ENCODE peak calls at places on chromosomes 12 and 14, in five cellular contexts. N is IMR-90, V is tibial nerve, C is tibial artery, I is endothelial cell of umbilical vein. F is an unnamed sample. For H3K27me3, the result is how much of the 10 kb centered on the place peaks cover.

GRCh38 chr14:55505846-55506245 is 65.4 kb upstream of the TBPL2 start:
- DNase-seq in I (no peak), V (no peak), N (no peak), C (no peak), F (no peak)

GRCh38 chr14:99545574-99545973 is 58.4 kb downstream of the CCDC85C start:
- DNase-seq in V (no peak), C (no peak), N (no peak), I (no peak), F (no peak)

GRCh38 chr12:112170376-112170775 is 45.0 kb downstream of the TRAFD1 start:
- DNase-seq in C (no peak), V (peak), N (no peak), I (no peak), F (no peak)

GRCh38 chr14:33254342-33254741 is 315.7 kb downstream of the NPAS3 start:
- DNase-seq in V (no peak), C (no peak), I (no peak), N (no peak), F (no peak)

GRCh38 chr14:23469906-23470403 is 452 bp downstream of the NGDN start:
- DNase-seq in N (no peak), V (no peak), I (no peak), C (no peak), F (no peak)

GRCh38 chr12:61490732-61491498 is 769.3 kb upstream of the USP15 start:
- DNase-seq in N (no peak), V (no peak), C (no peak), I (no peak), F (peak)

GRCh38 chr14:68358978-68359861 is 433.6 kb downstream of the ZFP36L1 start:
- DNase-seq in V (no peak), N (no peak), I (no peak), C (no peak), F (no peak)

GRCh38 chr14:94752575-94752974 is 17.3 kb downstream of the GSC start:
- DNase-seq in V (no peak), C (no peak), N (no peak), I (no peak), F (no peak)

GRCh38 chr12:132614029-132614428 is 3.6 kb upstream of the LRCOL1 start:
- DNase-seq in V (no peak), I (no peak), N (no peak), C (no peak), F (no peak)

GRCh38 chr12:50806176-50806575 is 36.5 kb upstream of the TMPRSS12 start:
- DNase-seq in C (no peak), N (peak), I (no peak), V (no peak), F (no peak)

GRCh38 chr12:44812062-44812461 is 64.1 kb downstream of the NELL2 start:
- DNase-seq in C (no peak), V (no peak), I (no peak), N (no peak), F (no peak)

GRCh38 chr12:65415826-65416225 is 137.3 kb downstream of the MSRB3 start:
- DNase-seq in V (no peak), N (peak), I (no peak), C (no peak), F (peak)

GRCh38 chr12:123506843-123507236 is 26.7 kb downstream of the RILPL1 start:
- DNase-seq in V (no peak), C (no peak), I (no peak), N (no peak), F (no peak)

GRCh38 chr12:125633686-125634085 is 568.5 kb downstream of the AACS start:
- DNase-seq in V (no peak), C (no peak), N (no peak), I (no peak), F (no peak)

GRCh38 chr12:130832561-130833209 is 6.4 kb downstream of the STX2 start:
- DNase-seq in C (no peak), V (no peak), I (no peak), N (peak), F (no peak)

GRCh38 chr12:109621864-109622485 is 48.4 kb downstream of the MVK start:
- DNase-seq in V (no peak), N (no peak), C (no peak), I (no peak), F (no peak)

GRCh38 chr12:19869413-19869812 is 430.1 kb downstream of the AEBP2 start:
- DNase-seq in N (no peak), V (no peak), I (peak), C (no peak), F (no peak)

GRCh38 chr14:59788176-59788575 is 82.4 kb downstream of the RTN1 start:
- DNase-seq in I (no peak), N (no peak), C (no peak), V (no peak), F (no peak)

GRCh38 chr12:89544027-89544426 is 18.2 kb upstream of the POC1B start:
- DNase-seq in V (no peak), C (no peak), N (no peak), I (no peak), F (no peak)

GRCh38 chr12:14950982-14951746 is 10.2 kb downstream of the ARHGDIB start:
- DNase-seq in N (no peak), I (no peak), V (no peak), C (no peak), F (peak)

GRCh38 chr12:59861635-59862034 is 265.8 kb downstream of the SLC16A7 start:
- DNase-seq in N (peak), I (no peak), V (no peak), C (no peak), F (no peak)
- TF ChIP-seq CTCF in N (no peak), I (no peak), V (no peak), C (no peak), F (no peak)

GRCh38 chr14:73238262-73238852 is 1.1 kb downstream of the PAPLN start:
- DNase-seq in V (no peak), I (peak), C (peak), N (peak), F (peak)
- H3K27me3 ChIP-seq in V (under half), I (under half), C (under half), N (half or more), F (half or more)

GRCh38 chr12:12881495-12881894 is 9.9 kb upstream of the GPRC5A start:
- DNase-seq in V (no peak), C (no peak), N (peak), I (peak), F (peak)
- H3K27ac ChIP-seq in V (no peak), C (no peak), N (peak), I (peak), F (peak)

DNA sequence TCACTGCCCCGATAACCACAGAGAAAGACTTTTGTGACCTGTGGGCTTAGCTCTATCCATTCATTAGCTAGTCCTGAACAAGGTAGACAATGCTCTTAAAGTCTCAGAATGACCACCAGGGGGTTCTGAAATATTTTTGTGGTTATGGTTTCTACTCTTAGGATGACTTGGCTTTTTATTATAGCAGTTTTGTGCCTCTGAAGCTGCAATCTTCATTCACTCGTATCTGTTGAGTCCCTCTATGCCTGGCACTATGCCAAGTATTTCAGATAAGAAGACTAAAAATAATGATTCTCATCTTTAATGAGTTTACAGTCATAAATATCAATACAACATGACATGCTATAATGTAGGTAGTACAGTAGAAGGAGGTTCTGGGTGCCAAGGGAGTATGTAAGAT is 130.8 kb upstream of the TRHDE start:
- DNase-seq in I (no peak), C (no peak), N (peak), V (no peak), F (peak)
- TF ChIP-seq CTCF in I (no peak), C (no peak), N (peak), V (no peak), F (peak)

GRCh38 chr12:42090899-42091298 is 53.8 kb downstream of the GXYLT1 start:
- DNase-seq in C (no peak), N (peak), I (peak), V (no peak), F (no peak)
- H3K27me3 ChIP-seq in C (under half), N (under half), I (under half), V (under half), F (under half)